ENCODE peak calls at places on chromosome 16, in four cellular contexts. One of them, this sample, is unnamed.

GRCh38 chr16:56424791-56425438 is 430 bp downstream of the AMFR start:
- DNase-seq in posterior cingulate gyrus: no peak
- DNase-seq in activated T-helper 2 cell treated with anti-CD3 and anti-CD28 coated beads, Interferon-gamma antibody, Interleukin-2, Interleukin-4, amounts not matched to agents 10 μg/mL and 5 μg/mL and 100 μg/mL, durations not matched to agents 14 hours and 24 hours and 36 hours: peak
- DNase-seq in NCI-H2171 treated with DMSO at 0.1 percent for 48 hours: no peak
- DNase-seq in this sample: peak

GRCh38 chr16:49283376-49284049 is 1.9 kb upstream of the CBLN1 start:
- DNase-seq in posterior cingulate gyrus: no peak
- DNase-seq in activated T-helper 2 cell treated with anti-CD3 and anti-CD28 coated beads, Interferon-gamma antibody, Interleukin-2, Interleukin-4, amounts not matched to agents 10 μg/mL and 5 μg/mL and 100 μg/mL, durations not matched to agents 14 hours and 24 hours and 36 hours: no peak
- DNase-seq in NCI-H2171 treated with DMSO at 0.1 percent for 48 hours: peak
- DNase-seq in this sample: no peak

GRCh38 chr16:22789281-22789945 is 24.5 kb upstream of the HS3ST2 start:
- DNase-seq in posterior cingulate gyrus: no peak
- DNase-seq in activated T-helper 2 cell treated with anti-CD3 and anti-CD28 coated beads, Interferon-gamma antibody, Interleukin-2, Interleukin-4, amounts not matched to agents 10 μg/mL and 5 μg/mL and 100 μg/mL, durations not matched to agents 14 hours and 24 hours and 36 hours: no peak
- DNase-seq in NCI-H2171 treated with DMSO at 0.1 percent for 48 hours: no peak
- DNase-seq in this sample: no peak

GRCh38 chr16:10172848-10173655 is 9.2 kb downstream of the GRIN2A start:
- DNase-seq in posterior cingulate gyrus: no peak
- DNase-seq in activated T-helper 2 cell treated with anti-CD3 and anti-CD28 coated beads, Interferon-gamma antibody, Interleukin-2, Interleukin-4, amounts not matched to agents 10 μg/mL and 5 μg/mL and 100 μg/mL, durations not matched to agents 14 hours and 24 hours and 36 hours: no peak
- DNase-seq in NCI-H2171 treated with DMSO at 0.1 percent for 48 hours: no peak
- DNase-seq in this sample: no peak

GRCh38 chr16:31344712-31345111 is 10.3 kb upstream of the ITGAX start:
- DNase-seq in posterior cingulate gyrus: no peak
- DNase-seq in activated T-helper 2 cell treated with anti-CD3 and anti-CD28 coated beads, Interferon-gamma antibody, Interleukin-2, Interleukin-4, amounts not matched to agents 10 μg/mL and 5 μg/mL and 100 μg/mL, durations not matched to agents 14 hours and 24 hours and 36 hours: no peak
- DNase-seq in NCI-H2171 treated with DMSO at 0.1 percent for 48 hours: no peak
- DNase-seq in this sample: no peak

GRCh38 chr16:29662000-29662728 is 883 bp upstream of the SPN start:
- DNase-seq in posterior cingulate gyrus: no peak
- DNase-seq in activated T-helper 2 cell treated with anti-CD3 and anti-CD28 coated beads, Interferon-gamma antibody, Interleukin-2, Interleukin-4, amounts not matched to agents 10 μg/mL and 5 μg/mL and 100 μg/mL, durations not matched to agents 14 hours and 24 hours and 36 hours: no peak
- DNase-seq in NCI-H2171 treated with DMSO at 0.1 percent for 48 hours: no peak
- DNase-seq in this sample: no peak

GRCh38 chr16:69112285-69113129 is 7.1 kb downstream of the HAS3 start:
- DNase-seq in posterior cingulate gyrus: no peak
- DNase-seq in activated T-helper 2 cell treated with anti-CD3 and anti-CD28 coated beads, Interferon-gamma antibody, Interleukin-2, Interleukin-4, amounts not matched to agents 10 μg/mL and 5 μg/mL and 100 μg/mL, durations not matched to agents 14 hours and 24 hours and 36 hours: peak
- DNase-seq in NCI-H2171 treated with DMSO at 0.1 percent for 48 hours: no peak
- DNase-seq in this sample: peak

GRCh38 chr16:10266809-10267208 is 84.6 kb upstream of the GRIN2A start:
- DNase-seq in posterior cingulate gyrus: no peak
- DNase-seq in activated T-helper 2 cell treated with anti-CD3 and anti-CD28 coated beads, Interferon-gamma antibody, Interleukin-2, Interleukin-4, amounts not matched to agents 10 μg/mL and 5 μg/mL and 100 μg/mL, durations not matched to agents 14 hours and 24 hours and 36 hours: no peak
- DNase-seq in NCI-H2171 treated with DMSO at 0.1 percent for 48 hours: no peak
- DNase-seq in this sample: no peak

GRCh38 chr16:56247808-56248207 is 56.5 kb downstream of the GNAO1 start:
- DNase-seq in posterior cingulate gyrus: no peak
- DNase-seq in activated T-helper 2 cell treated with anti-CD3 and anti-CD28 coated beads, Interferon-gamma antibody, Interleukin-2, Interleukin-4, amounts not matched to agents 10 μg/mL and 5 μg/mL and 100 μg/mL, durations not matched to agents 14 hours and 24 hours and 36 hours: no peak
- DNase-seq in NCI-H2171 treated with DMSO at 0.1 percent for 48 hours: no peak
- DNase-seq in this sample: no peak

GRCh38 chr16:88456356-88457292 is 3.5 kb downstream of the ZFPM1 start:
- DNase-seq in posterior cingulate gyrus: no peak
- DNase-seq in activated T-helper 2 cell treated with anti-CD3 and anti-CD28 coated beads, Interferon-gamma antibody, Interleukin-2, Interleukin-4, amounts not matched to agents 10 μg/mL and 5 μg/mL and 100 μg/mL, durations not matched to agents 14 hours and 24 hours and 36 hours: no peak
- DNase-seq in NCI-H2171 treated with DMSO at 0.1 percent for 48 hours: peak
- DNase-seq in this sample: no peak

GRCh38 chr16:73219176-73219575 is 171.2 kb upstream of the ZFHX3 start:
- DNase-seq in posterior cingulate gyrus: no peak
- DNase-seq in activated T-helper 2 cell treated with anti-CD3 and anti-CD28 coated beads, Interferon-gamma antibody, Interleukin-2, Interleukin-4, amounts not matched to agents 10 μg/mL and 5 μg/mL and 100 μg/mL, durations not matched to agents 14 hours and 24 hours and 36 hours: no peak
- DNase-seq in NCI-H2171 treated with DMSO at 0.1 percent for 48 hours: no peak
- DNase-seq in this sample: no peak

GRCh38 chr16:50642349-50642748 is 38.8 kb downstream of the SNX20 start:
- DNase-seq in posterior cingulate gyrus: no peak
- DNase-seq in activated T-helper 2 cell treated with anti-CD3 and anti-CD28 coated beads, Interferon-gamma antibody, Interleukin-2, Interleukin-4, amounts not matched to agents 10 μg/mL and 5 μg/mL and 100 μg/mL, durations not matched to agents 14 hours and 24 hours and 36 hours: no peak
- DNase-seq in NCI-H2171 treated with DMSO at 0.1 percent for 48 hours: no peak
- DNase-seq in this sample: no peak

GRCh38 chr16:35751191-35751941 is 2292.0 kb downstream of the TP53TG3F start:
- DNase-seq in posterior cingulate gyrus: no peak
- DNase-seq in activated T-helper 2 cell treated with anti-CD3 and anti-CD28 coated beads, Interferon-gamma antibody, Interleukin-2, Interleukin-4, amounts not matched to agents 10 μg/mL and 5 μg/mL and 100 μg/mL, durations not matched to agents 14 hours and 24 hours and 36 hours: no peak
- DNase-seq in NCI-H2171 treated with DMSO at 0.1 percent for 48 hours: no peak
- DNase-seq in this sample: peak

GRCh38 chr16:814974-815373 is 14.4 kb upstream of the GNG13 start:
- DNase-seq in posterior cingulate gyrus: no peak
- DNase-seq in activated T-helper 2 cell treated with anti-CD3 and anti-CD28 coated beads, Interferon-gamma antibody, Interleukin-2, Interleukin-4, amounts not matched to agents 10 μg/mL and 5 μg/mL and 100 μg/mL, durations not matched to agents 14 hours and 24 hours and 36 hours: no peak
- DNase-seq in NCI-H2171 treated with DMSO at 0.1 percent for 48 hours: no peak
- DNase-seq in this sample: no peak

GRCh38 chr16:54055191-54055590 is 231.4 kb downstream of the IRX3 start:
- DNase-seq in posterior cingulate gyrus: no peak
- DNase-seq in activated T-helper 2 cell treated with anti-CD3 and anti-CD28 coated beads, Interferon-gamma antibody, Interleukin-2, Interleukin-4, amounts not matched to agents 10 μg/mL and 5 μg/mL and 100 μg/mL, durations not matched to agents 14 hours and 24 hours and 36 hours: no peak
- DNase-seq in NCI-H2171 treated with DMSO at 0.1 percent for 48 hours: no peak
- DNase-seq in this sample: no peak

GRCh38 chr16:49183911-49184310 is 97.7 kb downstream of the CBLN1 start:
- DNase-seq in posterior cingulate gyrus: no peak
- DNase-seq in activated T-helper 2 cell treated with anti-CD3 and anti-CD28 coated beads, Interferon-gamma antibody, Interleukin-2, Interleukin-4, amounts not matched to agents 10 μg/mL and 5 μg/mL and 100 μg/mL, durations not matched to agents 14 hours and 24 hours and 36 hours: no peak
- DNase-seq in NCI-H2171 treated with DMSO at 0.1 percent for 48 hours: peak
- DNase-seq in this sample: peak

GRCh38 chr16:74449470-74449869 is 28.2 kb upstream of the CLEC18B start:
- DNase-seq in posterior cingulate gyrus: no peak
- DNase-seq in activated T-helper 2 cell treated with anti-CD3 and anti-CD28 coated beads, Interferon-gamma antibody, Interleukin-2, Interleukin-4, amounts not matched to agents 10 μg/mL and 5 μg/mL and 100 μg/mL, durations not matched to agents 14 hours and 24 hours and 36 hours: no peak
- DNase-seq in NCI-H2171 treated with DMSO at 0.1 percent for 48 hours: no peak
- DNase-seq in this sample: no peak

GRCh38 chr16:84836234-84836647 is 16.5 kb downstream of the CRISPLD2 start:
- DNase-seq in posterior cingulate gyrus: no peak
- DNase-seq in activated T-helper 2 cell treated with anti-CD3 and anti-CD28 coated beads, Interferon-gamma antibody, Interleukin-2, Interleukin-4, amounts not matched to agents 10 μg/mL and 5 μg/mL and 100 μg/mL, durations not matched to agents 14 hours and 24 hours and 36 hours: no peak
- DNase-seq in NCI-H2171 treated with DMSO at 0.1 percent for 48 hours: no peak
- DNase-seq in this sample: peak

GRCh38 chr16:82991435-82991834 is 364.7 kb downstream of the CDH13 start:
- DNase-seq in posterior cingulate gyrus: no peak
- DNase-seq in activated T-helper 2 cell treated with anti-CD3 and anti-CD28 coated beads, Interferon-gamma antibody, Interleukin-2, Interleukin-4, amounts not matched to agents 10 μg/mL and 5 μg/mL and 100 μg/mL, durations not matched to agents 14 hours and 24 hours and 36 hours: no peak
- DNase-seq in NCI-H2171 treated with DMSO at 0.1 percent for 48 hours: no peak
- DNase-seq in this sample: no peak

GRCh38 chr16:46629331-46629843 is 8.2 kb upstream of the SHCBP1 start:
- DNase-seq in posterior cingulate gyrus: no peak
- DNase-seq in activated T-helper 2 cell treated with anti-CD3 and anti-CD28 coated beads, Interferon-gamma antibody, Interleukin-2, Interleukin-4, amounts not matched to agents 10 μg/mL and 5 μg/mL and 100 μg/mL, durations not matched to agents 14 hours and 24 hours and 36 hours: no peak
- DNase-seq in NCI-H2171 treated with DMSO at 0.1 percent for 48 hours: peak
- DNase-seq in this sample: no peak

GRCh38 chr16:89918453-89919347 is at the start of gene MC1R:
- DNase-seq in posterior cingulate gyrus: no peak
- DNase-seq in activated T-helper 2 cell treated with anti-CD3 and anti-CD28 coated beads, Interferon-gamma antibody, Interleukin-2, Interleukin-4, amounts not matched to agents 10 μg/mL and 5 μg/mL and 100 μg/mL, durations not matched to agents 14 hours and 24 hours and 36 hours: no peak
- DNase-seq in NCI-H2171 treated with DMSO at 0.1 percent for 48 hours: peak
- DNase-seq in this sample: no peak

GRCh38 chr16:84368327-84368996 is at the start of gene ATP2C2:
- DNase-seq in posterior cingulate gyrus: no peak
- DNase-seq in activated T-helper 2 cell treated with anti-CD3 and anti-CD28 coated beads, Interferon-gamma antibody, Interleukin-2, Interleukin-4, amounts not matched to agents 10 μg/mL and 5 μg/mL and 100 μg/mL, durations not matched to agents 14 hours and 24 hours and 36 hours: no peak
- DNase-seq in NCI-H2171 treated with DMSO at 0.1 percent for 48 hours: peak
- DNase-seq in this sample: no peak

GRCh38 chr16:3157229-3158013 is 22.6 kb downstream of the ZNF213 start:
- DNase-seq in posterior cingulate gyrus: no peak
- DNase-seq in activated T-helper 2 cell treated with anti-CD3 and anti-CD28 coated beads, Interferon-gamma antibody, Interleukin-2, Interleukin-4, amounts not matched to agents 10 μg/mL and 5 μg/mL and 100 μg/mL, durations not matched to agents 14 hours and 24 hours and 36 hours: peak
- DNase-seq in NCI-H2171 treated with DMSO at 0.1 percent for 48 hours: peak
- DNase-seq in this sample: peak

GRCh38 chr16:23132921-23133532 is 16.2 kb downstream of the USP31 start:
- DNase-seq in posterior cingulate gyrus: no peak
- DNase-seq in activated T-helper 2 cell treated with anti-CD3 and anti-CD28 coated beads, Interferon-gamma antibody, Interleukin-2, Interleukin-4, amounts not matched to agents 10 μg/mL and 5 μg/mL and 100 μg/mL, durations not matched to agents 14 hours and 24 hours and 36 hours: no peak
- DNase-seq in NCI-H2171 treated with DMSO at 0.1 percent for 48 hours: no peak
- DNase-seq in this sample: peak

GRCh38 chr16:30185683-30186421 is 2.5 kb downstream of the CORO1A start:
- DNase-seq in posterior cingulate gyrus: no peak
- DNase-seq in activated T-helper 2 cell treated with anti-CD3 and anti-CD28 coated beads, Interferon-gamma antibody, Interleukin-2, Interleukin-4, amounts not matched to agents 10 μg/mL and 5 μg/mL and 100 μg/mL, durations not matched to agents 14 hours and 24 hours and 36 hours: peak
- DNase-seq in NCI-H2171 treated with DMSO at 0.1 percent for 48 hours: no peak
- DNase-seq in this sample: peak

GRCh38 chr16:21644674-21645073 is 7.7 kb downstream of the IGSF6 start:
- DNase-seq in posterior cingulate gyrus: no peak
- DNase-seq in activated T-helper 2 cell treated with anti-CD3 and anti-CD28 coated beads, Interferon-gamma antibody, Interleukin-2, Interleukin-4, amounts not matched to agents 10 μg/mL and 5 μg/mL and 100 μg/mL, durations not matched to agents 14 hours and 24 hours and 36 hours: no peak
- DNase-seq in NCI-H2171 treated with DMSO at 0.1 percent for 48 hours: no peak
- DNase-seq in this sample: no peak

GRCh38 chr16:85524630-85525463 is 88.3 kb upstream of the GSE1 start:
- DNase-seq in posterior cingulate gyrus: no peak
- DNase-seq in activated T-helper 2 cell treated with anti-CD3 and anti-CD28 coated beads, Interferon-gamma antibody, Interleukin-2, Interleukin-4, amounts not matched to agents 10 μg/mL and 5 μg/mL and 100 μg/mL, durations not matched to agents 14 hours and 24 hours and 36 hours: no peak
- DNase-seq in NCI-H2171 treated with DMSO at 0.1 percent for 48 hours: peak
- DNase-seq in this sample: peak

GRCh38 chr16:3051489-3051888 is 5.1 kb downstream of the MMP25 start:
- DNase-seq in posterior cingulate gyrus: no peak
- DNase-seq in activated T-helper 2 cell treated with anti-CD3 and anti-CD28 coated beads, Interferon-gamma antibody, Interleukin-2, Interleukin-4, amounts not matched to agents 10 μg/mL and 5 μg/mL and 100 μg/mL, durations not matched to agents 14 hours and 24 hours and 36 hours: no peak
- DNase-seq in NCI-H2171 treated with DMSO at 0.1 percent for 48 hours: no peak
- DNase-seq in this sample: no peak

GRCh38 chr16:68416057-68417046 is 32.0 kb downstream of the SMPD3 start:
- DNase-seq in posterior cingulate gyrus: no peak
- DNase-seq in activated T-helper 2 cell treated with anti-CD3 and anti-CD28 coated beads, Interferon-gamma antibody, Interleukin-2, Interleukin-4, amounts not matched to agents 10 μg/mL and 5 μg/mL and 100 μg/mL, durations not matched to agents 14 hours and 24 hours and 36 hours: no peak
- DNase-seq in NCI-H2171 treated with DMSO at 0.1 percent for 48 hours: no peak
- DNase-seq in this sample: no peak

GRCh38 chr16:56679813-56680212 is 2.5 kb upstream of the MT1X start:
- DNase-seq in posterior cingulate gyrus: no peak
- DNase-seq in activated T-helper 2 cell treated with anti-CD3 and anti-CD28 coated beads, Interferon-gamma antibody, Interleukin-2, Interleukin-4, amounts not matched to agents 10 μg/mL and 5 μg/mL and 100 μg/mL, durations not matched to agents 14 hours and 24 hours and 36 hours: no peak
- DNase-seq in NCI-H2171 treated with DMSO at 0.1 percent for 48 hours: no peak
- DNase-seq in this sample: peak

GRCh38 chr16:65284583-65284982 is 162.7 kb upstream of the CDH11 start:
- DNase-seq in posterior cingulate gyrus: no peak
- DNase-seq in activated T-helper 2 cell treated with anti-CD3 and anti-CD28 coated beads, Interferon-gamma antibody, Interleukin-2, Interleukin-4, amounts not matched to agents 10 μg/mL and 5 μg/mL and 100 μg/mL, durations not matched to agents 14 hours and 24 hours and 36 hours: no peak
- DNase-seq in NCI-H2171 treated with DMSO at 0.1 percent for 48 hours: no peak
- DNase-seq in this sample: no peak

GRCh38 chr16:71626858-71627213 is 852 bp downstream of the MARVELD3 start:
- DNase-seq in posterior cingulate gyrus: no peak
- DNase-seq in activated T-helper 2 cell treated with anti-CD3 and anti-CD28 coated beads, Interferon-gamma antibody, Interleukin-2, Interleukin-4, amounts not matched to agents 10 μg/mL and 5 μg/mL and 100 μg/mL, durations not matched to agents 14 hours and 24 hours and 36 hours: no peak
- DNase-seq in NCI-H2171 treated with DMSO at 0.1 percent for 48 hours: no peak
- DNase-seq in this sample: no peak

GRCh38 chr16:87160752-87161337 is 156.3 kb downstream of the C16orf95 start:
- DNase-seq in posterior cingulate gyrus: no peak
- DNase-seq in activated T-helper 2 cell treated with anti-CD3 and anti-CD28 coated beads, Interferon-gamma antibody, Interleukin-2, Interleukin-4, amounts not matched to agents 10 μg/mL and 5 μg/mL and 100 μg/mL, durations not matched to agents 14 hours and 24 hours and 36 hours: no peak
- DNase-seq in NCI-H2171 treated with DMSO at 0.1 percent for 48 hours: no peak
- DNase-seq in this sample: no peak

GRCh38 chr16:68605746-68606145 is 39.4 kb upstream of the CDH3 start:
- DNase-seq in posterior cingulate gyrus: no peak
- DNase-seq in activated T-helper 2 cell treated with anti-CD3 and anti-CD28 coated beads, Interferon-gamma antibody, Interleukin-2, Interleukin-4, amounts not matched to agents 10 μg/mL and 5 μg/mL and 100 μg/mL, durations not matched to agents 14 hours and 24 hours and 36 hours: no peak
- DNase-seq in NCI-H2171 treated with DMSO at 0.1 percent for 48 hours: no peak
- DNase-seq in this sample: no peak

GRCh38 chr16:72085002-72085401 is 8.4 kb downstream of the TXNL4B start:
- DNase-seq in posterior cingulate gyrus: no peak
- DNase-seq in activated T-helper 2 cell treated with anti-CD3 and anti-CD28 coated beads, Interferon-gamma antibody, Interleukin-2, Interleukin-4, amounts not matched to agents 10 μg/mL and 5 μg/mL and 100 μg/mL, durations not matched to agents 14 hours and 24 hours and 36 hours: no peak
- DNase-seq in NCI-H2171 treated with DMSO at 0.1 percent for 48 hours: no peak
- DNase-seq in this sample: peak

GRCh38 chr16:23694707-23695373 is 16.2 kb downstream of the PLK1 start:
- DNase-seq in posterior cingulate gyrus: no peak
- DNase-seq in activated T-helper 2 cell treated with anti-CD3 and anti-CD28 coated beads, Interferon-gamma antibody, Interleukin-2, Interleukin-4, amounts not matched to agents 10 μg/mL and 5 μg/mL and 100 μg/mL, durations not matched to agents 14 hours and 24 hours and 36 hours: no peak
- DNase-seq in NCI-H2171 treated with DMSO at 0.1 percent for 48 hours: no peak
- DNase-seq in this sample: no peak

GRCh38 chr16:5349661-5350060 is 252.1 kb upstream of the EEF2KMT start:
- DNase-seq in posterior cingulate gyrus: no peak
- DNase-seq in activated T-helper 2 cell treated with anti-CD3 and anti-CD28 coated beads, Interferon-gamma antibody, Interleukin-2, Interleukin-4, amounts not matched to agents 10 μg/mL and 5 μg/mL and 100 μg/mL, durations not matched to agents 14 hours and 24 hours and 36 hours: no peak
- DNase-seq in NCI-H2171 treated with DMSO at 0.1 percent for 48 hours: no peak
- DNase-seq in this sample: no peak

This sample was measured in left ventricle myocardium superior.